ENCODE peak calls at places on chromosome 3, in nine cellular contexts. One of them, this sample, is unnamed.

GRCh38 chr3:13198480-13198879 is 125.3 kb upstream of the IQSEC1 start:
- DNase-seq in ascending aorta: no peak
- DNase-seq in psoas muscle: no peak
- DNase-seq in tibial nerve: no peak
- DNase-seq in naive thymus-derived CD4-positive, alpha-beta T cell: no peak
- DNase-seq in dorsolateral prefrontal cortex: no peak
- DNase-seq in iPS DF 6.9: no peak
- DNase-seq in hepatocyte: no peak
- DNase-seq in mesendoderm: no peak
- DNase-seq in this sample: no peak

GRCh38 chr3:32383136-32383711 is 8.4 kb upstream of the CMTM7 start:
- DNase-seq in mesendoderm: peak
- DNase-seq in naive thymus-derived CD4-positive, alpha-beta T cell: no peak
- DNase-seq in hepatocyte: no peak
- DNase-seq in tibial nerve: no peak
- DNase-seq in ascending aorta: no peak
- DNase-seq in psoas muscle: no peak
- DNase-seq in iPS DF 6.9: no peak
- DNase-seq in dorsolateral prefrontal cortex: no peak
- DNase-seq in this sample: no peak

GRCh38 chr3:124761250-124761796 is 31.1 kb downstream of the UMPS start:
- DNase-seq in ascending aorta: peak
- DNase-seq in naive thymus-derived CD4-positive, alpha-beta T cell: peak
- DNase-seq in hepatocyte: peak
- DNase-seq in mesendoderm: peak
- DNase-seq in dorsolateral prefrontal cortex: peak
- DNase-seq in iPS DF 6.9: peak
- DNase-seq in tibial nerve: peak
- DNase-seq in psoas muscle: peak
- DNase-seq in this sample: peak

GRCh38 chr3:184777566-184778356 is 34.2 kb upstream of the VPS8 start:
- DNase-seq in dorsolateral prefrontal cortex: peak
- DNase-seq in tibial nerve: peak
- DNase-seq in iPS DF 6.9: peak
- DNase-seq in psoas muscle: peak
- DNase-seq in hepatocyte: peak
- DNase-seq in naive thymus-derived CD4-positive, alpha-beta T cell: peak
- DNase-seq in ascending aorta: peak
- DNase-seq in mesendoderm: peak
- DNase-seq in this sample: peak

GRCh38 chr3:185175370-185175987 is 22.6 kb upstream of the C3orf70 start:
- DNase-seq in psoas muscle: peak
- DNase-seq in naive thymus-derived CD4-positive, alpha-beta T cell: no peak
- DNase-seq in tibial nerve: peak
- DNase-seq in iPS DF 6.9: no peak
- DNase-seq in ascending aorta: no peak
- DNase-seq in dorsolateral prefrontal cortex: peak
- DNase-seq in hepatocyte: peak
- DNase-seq in mesendoderm: peak
- DNase-seq in this sample: no peak

GRCh38 chr3:113084777-113085176 is 94.0 kb downstream of the GTPBP8 start:
- DNase-seq in dorsolateral prefrontal cortex: no peak
- DNase-seq in ascending aorta: no peak
- DNase-seq in mesendoderm: no peak
- DNase-seq in tibial nerve: peak
- DNase-seq in psoas muscle: peak
- DNase-seq in naive thymus-derived CD4-positive, alpha-beta T cell: no peak
- DNase-seq in iPS DF 6.9: no peak
- DNase-seq in hepatocyte: no peak
- DNase-seq in this sample: no peak

GRCh38 chr3:177904661-177905060 is 631.6 kb upstream of the KCNMB2 start:
- DNase-seq in hepatocyte: no peak
- DNase-seq in naive thymus-derived CD4-positive, alpha-beta T cell: no peak
- DNase-seq in tibial nerve: no peak
- DNase-seq in dorsolateral prefrontal cortex: no peak
- DNase-seq in iPS DF 6.9: no peak
- DNase-seq in ascending aorta: no peak
- DNase-seq in mesendoderm: peak
- DNase-seq in psoas muscle: no peak
- DNase-seq in this sample: no peak

GRCh38 chr3:152175576-152175883 is 93.2 kb upstream of the MBNL1 start:
- DNase-seq in dorsolateral prefrontal cortex: no peak
- DNase-seq in hepatocyte: no peak
- DNase-seq in psoas muscle: no peak
- DNase-seq in ascending aorta: no peak
- DNase-seq in naive thymus-derived CD4-positive, alpha-beta T cell: no peak
- DNase-seq in mesendoderm: no peak
- DNase-seq in tibial nerve: no peak
- DNase-seq in iPS DF 6.9: no peak
- DNase-seq in this sample: no peak

GRCh38 chr3:171055336-171056178 is 29.0 kb upstream of the SLC2A2 start:
- DNase-seq in psoas muscle: no peak
- DNase-seq in ascending aorta: no peak
- DNase-seq in iPS DF 6.9: no peak
- DNase-seq in dorsolateral prefrontal cortex: no peak
- DNase-seq in naive thymus-derived CD4-positive, alpha-beta T cell: no peak
- DNase-seq in hepatocyte: peak
- DNase-seq in mesendoderm: no peak
- DNase-seq in tibial nerve: no peak
- DNase-seq in this sample: no peak

GRCh38 chr3:30131171-30131570 is 475.2 kb upstream of the TGFBR2 start:
- DNase-seq in dorsolateral prefrontal cortex: no peak
- DNase-seq in hepatocyte: no peak
- DNase-seq in psoas muscle: no peak
- DNase-seq in iPS DF 6.9: no peak
- DNase-seq in tibial nerve: no peak
- DNase-seq in naive thymus-derived CD4-positive, alpha-beta T cell: no peak
- DNase-seq in ascending aorta: no peak
- DNase-seq in mesendoderm: no peak
- DNase-seq in this sample: no peak

GRCh38 chr3:186452517-186452916 is 90.5 kb upstream of the DGKG start:
- DNase-seq in ascending aorta: no peak
- DNase-seq in tibial nerve: no peak
- DNase-seq in mesendoderm: peak
- DNase-seq in dorsolateral prefrontal cortex: no peak
- DNase-seq in psoas muscle: no peak
- DNase-seq in hepatocyte: peak
- DNase-seq in naive thymus-derived CD4-positive, alpha-beta T cell: no peak
- DNase-seq in iPS DF 6.9: no peak
- DNase-seq in this sample: no peak

GRCh38 chr3:114624047-114624445 is 330.2 kb downstream of the TIGIT start:
- DNase-seq in iPS DF 6.9: no peak
- DNase-seq in dorsolateral prefrontal cortex: peak
- DNase-seq in naive thymus-derived CD4-positive, alpha-beta T cell: no peak
- DNase-seq in psoas muscle: peak
- DNase-seq in ascending aorta: no peak
- DNase-seq in mesendoderm: no peak
- DNase-seq in hepatocyte: peak
- DNase-seq in tibial nerve: peak
- DNase-seq in this sample: no peak

GRCh38 chr3:141250342-141250741 is 18.7 kb downstream of the PXYLP1 start:
- DNase-seq in ascending aorta: no peak
- DNase-seq in naive thymus-derived CD4-positive, alpha-beta T cell: no peak
- DNase-seq in hepatocyte: no peak
- DNase-seq in tibial nerve: no peak
- DNase-seq in psoas muscle: no peak
- DNase-seq in dorsolateral prefrontal cortex: no peak
- DNase-seq in mesendoderm: peak
- DNase-seq in iPS DF 6.9: no peak
- DNase-seq in this sample: no peak

DNA sequence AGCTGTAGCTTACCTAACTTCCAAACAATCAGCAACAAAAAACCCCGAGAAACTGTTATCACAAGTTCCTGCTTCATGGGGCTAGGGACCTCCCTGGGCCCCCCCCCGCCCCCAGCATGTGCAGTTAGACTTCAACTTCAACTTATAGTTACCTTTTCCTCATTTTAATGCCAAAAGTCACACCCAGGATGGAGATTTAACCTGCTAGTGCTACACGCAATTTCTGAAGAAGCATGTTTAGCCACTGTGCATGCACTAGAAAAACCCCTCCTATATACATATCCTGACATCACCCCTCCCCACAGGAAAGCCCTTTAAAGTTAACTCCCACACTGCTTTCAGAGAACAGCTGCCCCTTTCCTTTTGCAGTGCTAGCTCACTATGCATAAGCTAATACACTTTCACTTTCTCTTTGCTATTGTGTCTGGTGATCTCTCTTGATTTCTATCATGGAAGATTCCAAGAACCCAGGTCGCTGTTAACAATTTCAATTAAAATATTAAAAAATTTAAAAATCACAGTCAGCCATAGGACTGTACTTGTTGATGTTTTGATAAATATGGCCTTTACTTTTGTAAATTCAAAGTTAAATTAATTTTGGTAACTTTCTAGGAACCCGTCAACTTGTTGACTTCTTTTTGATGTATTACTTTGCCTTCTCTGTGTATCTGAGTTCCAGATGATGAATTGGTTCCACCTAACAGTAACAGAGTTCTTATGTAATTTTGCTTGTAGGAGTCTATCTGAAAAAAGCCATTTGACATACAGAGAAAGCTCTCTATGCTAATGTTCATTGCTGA is 75.2 kb upstream of the ACAD9 start:
- DNase-seq in naive thymus-derived CD4-positive, alpha-beta T cell: peak
- DNase-seq in psoas muscle: no peak
- DNase-seq in dorsolateral prefrontal cortex: no peak
- DNase-seq in ascending aorta: no peak
- DNase-seq in iPS DF 6.9: no peak
- DNase-seq in tibial nerve: no peak
- DNase-seq in mesendoderm: peak
- DNase-seq in hepatocyte: no peak
- DNase-seq in this sample: peak
- H3K4me3 ChIP-seq in naive thymus-derived CD4-positive, alpha-beta T cell: peak
- H3K4me3 ChIP-seq in psoas muscle: peak
- H3K4me3 ChIP-seq in dorsolateral prefrontal cortex: no peak
- H3K4me3 ChIP-seq in ascending aorta: peak
- H3K4me3 ChIP-seq in iPS DF 6.9: no peak
- H3K4me3 ChIP-seq in tibial nerve: no peak
- H3K4me3 ChIP-seq in mesendoderm: no peak
- H3K4me3 ChIP-seq in hepatocyte: no peak
- H3K4me3 ChIP-seq in this sample: peak

GRCh38 chr3:111315911-111316310 is 226.1 kb upstream of the CD96 start:
- DNase-seq in hepatocyte: no peak
- DNase-seq in tibial nerve: no peak
- DNase-seq in mesendoderm: no peak
- DNase-seq in ascending aorta: no peak
- DNase-seq in psoas muscle: no peak
- DNase-seq in naive thymus-derived CD4-positive, alpha-beta T cell: no peak
- DNase-seq in dorsolateral prefrontal cortex: no peak
- DNase-seq in iPS DF 6.9: no peak
- DNase-seq in this sample: no peak
- H3K27ac ChIP-seq in hepatocyte: no peak
- H3K27ac ChIP-seq in tibial nerve: no peak
- H3K27ac ChIP-seq in mesendoderm: no peak
- H3K27ac ChIP-seq in ascending aorta: no peak
- H3K27ac ChIP-seq in psoas muscle: no peak
- H3K27ac ChIP-seq in naive thymus-derived CD4-positive, alpha-beta T cell: no peak
- H3K27ac ChIP-seq in dorsolateral prefrontal cortex: no peak
- H3K27ac ChIP-seq in iPS DF 6.9: no peak
- H3K27ac ChIP-seq in this sample: no peak

DNA sequence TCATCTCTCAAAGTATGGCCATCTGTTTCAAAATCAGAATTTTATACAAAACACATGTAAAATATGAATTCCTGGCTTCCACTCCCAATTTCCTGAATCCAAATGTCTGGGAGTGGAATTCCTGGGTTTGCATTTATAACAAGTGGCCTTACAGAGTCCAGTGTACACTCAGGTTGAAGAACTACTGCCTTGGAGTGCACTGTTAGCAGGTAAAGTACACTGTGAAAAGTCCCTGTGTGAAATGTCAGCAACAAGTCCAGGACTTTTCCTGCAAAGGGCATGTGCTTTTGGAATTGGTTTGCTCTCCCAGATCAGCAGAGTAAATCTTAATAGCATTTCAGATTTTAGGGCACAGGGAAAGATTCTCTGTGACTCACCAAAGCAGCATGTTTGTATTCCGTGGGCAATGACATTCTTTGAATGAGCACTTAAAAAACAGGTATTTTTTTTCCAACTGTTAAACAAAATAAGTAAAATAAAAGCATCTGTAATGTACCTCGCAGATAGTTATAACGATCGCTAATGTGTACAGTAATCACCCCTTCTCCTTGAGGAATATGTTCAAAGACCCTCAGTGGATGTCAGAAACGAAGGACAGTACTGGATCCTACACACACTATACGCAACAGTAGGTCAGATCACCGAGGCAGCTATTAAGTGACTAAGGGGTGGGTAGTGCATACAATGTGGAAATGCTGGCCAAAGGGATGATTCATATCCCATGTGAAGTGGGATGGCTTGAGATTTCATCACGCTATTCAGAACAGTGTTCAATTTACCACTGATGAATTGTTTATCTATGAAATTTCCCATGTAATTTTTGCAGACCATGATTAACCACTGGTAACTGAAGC is 1.9 kb upstream of the CLDN16 start:
- DNase-seq in hepatocyte: peak
- DNase-seq in mesendoderm: no peak
- DNase-seq in tibial nerve: peak
- DNase-seq in ascending aorta: no peak
- DNase-seq in iPS DF 6.9: no peak
- DNase-seq in psoas muscle: no peak
- DNase-seq in dorsolateral prefrontal cortex: no peak
- DNase-seq in naive thymus-derived CD4-positive, alpha-beta T cell: no peak
- DNase-seq in this sample: no peak
- H3K4me3 ChIP-seq in hepatocyte: no peak
- H3K4me3 ChIP-seq in mesendoderm: no peak
- H3K4me3 ChIP-seq in tibial nerve: no peak
- H3K4me3 ChIP-seq in ascending aorta: no peak
- H3K4me3 ChIP-seq in iPS DF 6.9: no peak
- H3K4me3 ChIP-seq in psoas muscle: no peak
- H3K4me3 ChIP-seq in dorsolateral prefrontal cortex: no peak
- H3K4me3 ChIP-seq in naive thymus-derived CD4-positive, alpha-beta T cell: no peak
- H3K4me3 ChIP-seq in this sample: no peak

DNA sequence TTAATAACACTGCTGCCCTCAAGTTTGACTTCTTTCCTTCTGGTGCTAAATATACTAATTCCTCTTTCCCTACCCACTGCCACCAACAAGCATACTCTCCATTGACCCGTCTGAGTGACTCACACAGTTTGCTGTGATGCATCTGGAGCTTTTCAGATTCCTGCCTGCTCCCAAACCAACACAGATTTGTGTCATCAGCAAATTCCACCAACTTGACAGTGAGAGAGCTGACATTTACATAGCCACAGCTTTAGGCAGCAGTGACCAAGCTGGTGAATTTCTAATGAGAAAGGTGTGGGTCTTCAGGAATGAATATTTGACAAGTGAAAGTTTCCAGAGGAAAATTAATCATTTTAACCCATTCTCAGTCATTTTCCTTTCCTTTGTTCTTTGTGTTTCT is 96.5 kb upstream of the PRICKLE2 start:
- DNase-seq in mesendoderm: peak
- DNase-seq in dorsolateral prefrontal cortex: no peak
- DNase-seq in psoas muscle: no peak
- DNase-seq in naive thymus-derived CD4-positive, alpha-beta T cell: no peak
- DNase-seq in ascending aorta: no peak
- DNase-seq in hepatocyte: peak
- DNase-seq in iPS DF 6.9: no peak
- DNase-seq in tibial nerve: no peak
- DNase-seq in this sample: no peak
- H3K27ac ChIP-seq in mesendoderm: no peak
- H3K27ac ChIP-seq in dorsolateral prefrontal cortex: no peak
- H3K27ac ChIP-seq in psoas muscle: no peak
- H3K27ac ChIP-seq in naive thymus-derived CD4-positive, alpha-beta T cell: no peak
- H3K27ac ChIP-seq in ascending aorta: no peak
- H3K27ac ChIP-seq in hepatocyte: peak
- H3K27ac ChIP-seq in iPS DF 6.9: no peak
- H3K27ac ChIP-seq in tibial nerve: no peak
- H3K27ac ChIP-seq in this sample: no peak

This sample was measured in effector memory CD4-positive, alpha-beta T cell.